ENCODE peak calls at places on chromosome 16, in five cellular contexts. F is GM12878, W is K562, Y is HepG2, R is IMR-90. M is an unnamed sample.

GRCh38 chr16:78684040-78684611 is 584.7 kb downstream of the WWOX start:
- DNase-seq in F (no peak), W (no peak), Y (peak), R (peak), M (no peak)

GRCh38 chr16:3401719-3402397 is 843 bp downstream of the ZNF174 start:
- DNase-seq in F (no peak), W (peak), Y (peak), R (peak), M (peak)

GRCh38 chr16:52320930-52321439 is 226.0 kb downstream of the TOX3 start:
- DNase-seq in F (no peak), W (no peak), Y (no peak), R (no peak), M (no peak)

GRCh38 chr16:261031-261691 is 14.6 kb downstream of the RGS11 start:
- DNase-seq in F (no peak), W (no peak), Y (no peak), R (no peak), M (no peak)

GRCh38 chr16:2149630-2150417 is 1.4 kb downstream of the RAB26 start:
- DNase-seq in F (no peak), W (peak), Y (peak), R (no peak), M (no peak)

GRCh38 chr16:70163596-70163995 is 10.0 kb upstream of the CLEC18C start:
- DNase-seq in F (no peak), W (no peak), Y (no peak), R (no peak), M (no peak)

GRCh38 chr16:28319476-28320022 is 27.2 kb downstream of the SBK1 start:
- DNase-seq in F (no peak), W (no peak), Y (no peak), R (no peak), M (no peak)

GRCh38 chr16:58499615-58500328 is at the start of gene NDRG4:
- DNase-seq in F (no peak), W (peak), Y (peak), R (peak), M (peak)

GRCh38 chr16:87971933-87972332 is 20.7 kb downstream of the BANP start:
- DNase-seq in F (no peak), W (no peak), Y (no peak), R (no peak), M (no peak)

GRCh38 chr16:69522732-69523404 is 42.9 kb upstream of the NFAT5 start:
- DNase-seq in F (no peak), W (peak), Y (peak), R (no peak), M (peak)

GRCh38 chr16:68249361-68249760 is 4.2 kb downstream of the PLA2G15 start:
- DNase-seq in F (no peak), W (no peak), Y (no peak), R (no peak), M (no peak)

GRCh38 chr16:89084411-89084810 is 9.2 kb upstream of the ACSF3 start:
- DNase-seq in F (no peak), W (no peak), Y (no peak), R (no peak), M (no peak)

GRCh38 chr16:3536271-3536671 is 35.5 kb downstream of the CLUAP1 start:
- DNase-seq in F (no peak), W (no peak), Y (no peak), R (peak), M (no peak)

GRCh38 chr16:873889-874288 is 73.4 kb upstream of the GNG13 start:
- DNase-seq in F (no peak), W (no peak), Y (no peak), R (no peak), M (no peak)

GRCh38 chr16:75227361-75228142 is 8.8 kb downstream of the CTRB1 start:
- DNase-seq in F (no peak), W (no peak), Y (no peak), R (no peak), M (no peak)

GRCh38 chr16:50457423-50457822 is 88.6 kb upstream of the BRD7 start:
- DNase-seq in F (no peak), W (no peak), Y (no peak), R (no peak), M (no peak)

GRCh38 chr16:47056704-47057630 is 83.5 kb upstream of the DNAJA2 start:
- DNase-seq in F (no peak), W (no peak), Y (no peak), R (no peak), M (no peak)

GRCh38 chr16:8957061-8957392 is 6.7 kb downstream of the USP7 start:
- DNase-seq in F (no peak), W (no peak), Y (no peak), R (no peak), M (no peak)

GRCh38 chr16:54176376-54176901 is 110.1 kb downstream of the IRX3 start:
- DNase-seq in F (no peak), W (no peak), Y (peak), R (no peak), M (no peak)

GRCh38 chr16:678858-679807 is 1.1 kb upstream of the STUB1 start:
- DNase-seq in F (no peak), W (peak), Y (peak), R (peak), M (peak)

GRCh38 chr16:29699324-29700219 is 20.6 kb downstream of the QPRT start:
- DNase-seq in F (no peak), W (no peak), Y (no peak), R (no peak), M (no peak)

GRCh38 chr16:80367037-80367658 is 173.6 kb upstream of the DYNLRB2 start:
- DNase-seq in F (no peak), W (no peak), Y (no peak), R (no peak), M (no peak)

GRCh38 chr16:23124315-23124714 is 24.9 kb downstream of the USP31 start:
- DNase-seq in F (no peak), W (no peak), Y (no peak), R (peak), M (no peak)

GRCh38 chr16:30741461-30741914 is 6.7 kb upstream of the PHKG2 start:
- DNase-seq in F (no peak), W (no peak), Y (peak), R (peak), M (no peak)

GRCh38 chr16:67594256-67594915 is 32.1 kb downstream of the CTCF start:
- DNase-seq in F (no peak), W (no peak), Y (no peak), R (no peak), M (no peak)

GRCh38 chr16:48317614-48318013 is 67.6 kb downstream of the SIAH1 start:
- DNase-seq in F (no peak), W (peak), Y (no peak), R (peak), M (no peak)
- TF ChIP-seq MXI1 in F (no peak), W (no peak), Y (no peak), R (no peak), M (no peak)

DNA sequence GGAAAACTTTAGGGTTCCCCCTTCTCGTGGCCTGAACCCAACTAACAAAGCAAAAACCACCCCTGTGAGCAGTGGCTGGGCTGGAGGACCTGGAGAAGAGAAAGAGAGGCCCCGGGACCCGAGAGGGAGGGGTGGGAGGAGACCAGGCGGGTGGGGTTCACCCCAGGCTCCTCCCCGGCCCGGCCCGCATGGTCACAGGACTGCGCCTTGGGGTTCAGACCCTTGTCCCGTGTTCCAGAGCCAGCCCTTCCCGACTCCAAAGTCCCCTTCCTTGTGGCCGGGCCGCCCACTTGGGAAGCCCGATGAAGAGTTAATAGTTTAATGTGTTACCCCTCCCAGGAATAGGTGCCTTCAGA is 852 bp downstream of the MARVELD3 start:
- DNase-seq in F (no peak), W (peak), Y (no peak), R (no peak), M (no peak)
- TF ChIP-seq MXI1 in F (no peak), W (no peak), Y (no peak), R (no peak), M (no peak)

GRCh38 chr16:77206533-77206932 is 7.3 kb downstream of the SYCE1L start:
- DNase-seq in F (no peak), W (no peak), Y (no peak), R (no peak), M (no peak)
- TF ChIP-seq MXI1 in F (no peak), W (no peak), Y (no peak), R (no peak), M (no peak)

DNA sequence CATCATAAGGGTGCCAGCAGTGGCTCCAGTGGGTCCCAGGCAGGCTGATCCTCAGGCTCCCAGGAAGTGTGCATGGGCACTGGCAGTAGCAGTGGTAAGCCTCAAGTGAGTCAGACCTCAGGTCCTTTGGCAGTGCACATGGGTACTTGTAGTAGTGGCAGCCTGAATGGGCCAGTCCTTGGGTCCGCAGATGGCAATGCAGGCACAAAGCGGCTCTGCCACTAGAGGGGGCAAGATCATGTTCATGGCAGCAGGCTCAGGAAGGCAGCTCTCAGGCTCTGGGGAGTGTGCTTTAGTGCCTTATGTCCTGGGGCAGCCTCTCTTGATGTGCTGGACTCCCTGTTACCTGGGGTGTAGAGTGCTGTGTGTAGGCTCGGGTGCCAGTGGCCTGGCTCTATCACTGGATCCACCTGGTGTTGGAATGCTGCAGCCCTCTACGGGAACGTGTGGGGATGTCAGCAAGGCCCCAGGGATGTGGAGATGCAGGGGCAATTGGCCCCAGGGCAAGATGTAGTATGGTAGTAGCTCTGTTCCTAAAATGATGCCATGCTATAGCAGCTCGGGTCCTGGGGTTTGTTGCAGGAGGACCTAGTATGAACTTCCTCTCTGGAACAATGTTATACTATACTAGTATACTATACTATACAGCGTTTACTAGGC is 11.0 kb downstream of the ACSM3 start:
- DNase-seq in F (peak), W (peak), Y (peak), R (peak), M (peak)
- TF ChIP-seq MXI1 in F (no peak), W (no peak), Y (no peak), R (no peak), M (no peak)

GRCh38 chr16:12433691-12434390 is 369.8 kb downstream of the CPPED1 start:
- DNase-seq in F (no peak), W (no peak), Y (peak), R (no peak), M (no peak)

GRCh38 chr16:12437761-12438440 is 365.8 kb downstream of the CPPED1 start:
- DNase-seq in F (no peak), W (no peak), Y (no peak), R (no peak), M (no peak)

GRCh38 chr16:12434567-12434966 is 369.1 kb downstream of the CPPED1 start:
- DNase-seq in F (no peak), W (no peak), Y (no peak), R (no peak), M (no peak)

GRCh38 chr16:12435730-12436129 is 368.0 kb downstream of the CPPED1 start:
- DNase-seq in F (no peak), W (no peak), Y (no peak), R (no peak), M (no peak)

DNA sequence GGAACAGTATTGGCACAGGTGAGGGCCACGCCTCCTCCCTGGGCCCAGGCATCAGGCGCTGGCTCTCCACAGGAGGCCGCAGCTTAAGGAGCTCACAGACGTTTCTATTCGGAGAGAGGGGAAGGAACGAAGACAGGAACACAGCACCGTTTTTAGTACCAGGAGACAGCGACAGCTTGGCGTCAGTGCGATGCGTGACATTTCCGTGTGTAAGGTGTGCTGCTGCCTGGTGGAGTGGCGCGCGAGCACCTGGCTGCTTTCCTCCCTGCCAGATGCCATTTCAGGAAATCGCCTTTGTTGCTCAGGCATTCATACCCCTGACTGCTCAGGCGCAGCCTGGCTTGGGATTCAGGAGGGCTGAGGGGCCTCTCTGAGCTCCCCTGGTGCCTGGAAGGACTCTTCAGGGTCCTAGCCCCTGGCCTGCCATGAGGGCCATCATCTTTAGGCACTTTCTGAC is 367.5 kb downstream of the CPPED1 start:
- DNase-seq in F (no peak), W (no peak), Y (no peak), R (no peak), M (no peak)
- TF ChIP-seq MXI1 in F (no peak), W (no peak), Y (no peak), R (no peak), M (no peak)

DNA sequence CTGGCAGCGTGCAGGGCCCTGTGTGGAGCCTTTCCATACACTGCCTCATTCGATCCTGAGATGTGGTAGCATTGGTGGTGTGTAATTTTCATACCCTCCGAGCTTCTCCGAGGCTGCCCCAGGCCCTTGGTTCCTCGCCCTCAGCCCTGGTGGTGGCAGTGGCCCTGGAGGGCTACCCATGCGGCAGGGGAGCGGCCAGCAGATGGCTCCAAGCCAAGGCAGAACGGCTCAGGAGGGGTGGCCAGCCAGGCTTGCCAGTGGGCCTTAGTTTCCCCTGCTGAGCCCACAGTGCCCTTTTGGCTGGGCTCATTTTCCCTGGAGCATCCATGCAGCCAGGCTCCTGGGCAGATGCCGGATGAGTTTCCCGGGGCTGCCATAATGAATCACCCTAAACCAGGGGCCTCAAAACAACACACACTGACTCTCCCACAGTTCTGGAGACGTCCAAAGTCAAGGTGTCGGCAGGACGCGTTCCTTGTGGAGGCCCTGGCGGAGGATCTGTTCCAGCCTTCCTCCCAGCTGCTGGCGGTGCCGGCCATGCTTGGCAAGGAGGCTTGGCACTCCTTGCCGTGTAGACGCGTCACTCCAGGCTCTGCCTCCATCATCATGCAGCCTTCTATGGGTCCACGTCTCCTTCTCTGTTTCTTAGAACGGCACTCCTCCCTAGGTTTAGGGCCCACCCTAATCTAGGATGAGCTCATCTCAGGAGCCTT is 158.8 kb upstream of the GSE1 start:
- DNase-seq in F (no peak), W (no peak), Y (no peak), R (no peak), M (no peak)
- TF ChIP-seq MXI1 in F (no peak), W (no peak), Y (no peak), R (no peak), M (no peak)

GRCh38 chr16:57013902-57014301 is 24.5 kb downstream of the NLRC5 start:
- DNase-seq in F (no peak), W (no peak), Y (no peak), R (no peak), M (no peak)

GRCh38 chr16:57016301-57016700 is 26.9 kb downstream of the NLRC5 start:
- DNase-seq in F (no peak), W (no peak), Y (no peak), R (no peak), M (no peak)

GRCh38 chr16:57012353-57012752 is 23.0 kb downstream of the NLRC5 start:
- DNase-seq in F (no peak), W (no peak), Y (no peak), R (no peak), M (no peak)

GRCh38 chr16:57009641-57010170 is 20.3 kb downstream of the NLRC5 start:
- DNase-seq in F (no peak), W (no peak), Y (no peak), R (no peak), M (no peak)

GRCh38 chr16:57013268-57013667 is 23.9 kb downstream of the NLRC5 start:
- DNase-seq in F (no peak), W (no peak), Y (no peak), R (peak), M (no peak)
- TF ChIP-seq MXI1 in F (no peak), W (no peak), Y (no peak), R (no peak), M (no peak)

GRCh38 chr16:73315645-73316044 is 267.7 kb upstream of the ZFHX3 start:
- DNase-seq in F (peak), W (no peak), Y (no peak), R (no peak), M (no peak)
- TF ChIP-seq MXI1 in F (no peak), W (no peak), Y (no peak), R (no peak), M (no peak)

DNA sequence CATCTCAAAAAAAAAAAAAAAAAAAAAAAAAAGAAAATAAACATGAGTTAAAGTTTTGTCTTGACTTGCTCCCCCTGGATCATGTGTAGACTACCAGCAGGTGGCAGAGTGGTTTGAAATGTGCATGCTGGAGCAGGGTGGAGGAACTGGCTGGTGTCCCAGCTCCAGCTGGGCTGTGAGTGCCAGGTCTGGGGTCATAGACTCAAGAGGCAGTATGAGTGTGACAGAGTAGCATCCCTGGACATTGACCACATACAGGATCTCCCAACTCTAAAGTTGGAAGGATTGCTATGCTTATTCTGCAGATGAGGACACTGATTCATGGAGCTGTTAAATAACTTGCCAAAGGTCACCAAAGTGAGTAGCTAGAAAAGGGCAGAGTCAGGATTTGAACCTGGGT is 198.0 kb upstream of the MPHOSPH6 start:
- DNase-seq in F (no peak), W (peak), Y (peak), R (peak), M (peak)
- TF ChIP-seq MXI1 in F (no peak), W (no peak), Y (no peak), R (no peak), M (no peak)

M was measured in SK-N-SH.